ENCODE peak calls at places on chromosomes 16 and 17, in nine cellular contexts. P is ELR; R is stimulated activated CD4-positive, alpha-beta T cell treated with anti-CD3 and anti-CD28 coated beads, Interleukin-4, amount 100 ng/mL, for 48 hours; Y is amygdala; D is NCI-H1092 treated with DMSO at 0.1 percent for 48 hours; O is foreskin fibroblast; A is endodermal cell; S is GM12878; F is activated CD4-positive, alpha-beta T cell treated with anti-CD3 and anti-CD28 coated beads, Interleukin-2, amount 50 U/mL, for 1 hour. X is an unnamed sample.

GRCh38 chr16:71762186-71762585 is 37.7 kb upstream of the PHLPP2 start:
- DNase-seq in P (peak; percentile 66), R (no peak), Y (no peak), D (no peak), O (peak; percentile 41), A (no peak), S (no peak), F (no peak), X (no peak)

GRCh38 chr16:78939600-78939999 is 660.9 kb downstream of the MAF start:
- DNase-seq in P (no peak), R (no peak), Y (no peak), D (no peak), O (no peak), A (no peak), S (no peak), F (no peak), X (no peak)

GRCh38 chr17:48954300-48954755 is 9.7 kb upstream of the SNF8 start:
- DNase-seq in P (peak; percentile 79), R (no peak), Y (no peak), D (no peak), O (peak; percentile 84), A (peak; percentile 92), S (no peak), F (no peak), X (no peak)

GRCh38 chr17:6070895-6071511 is 824 bp downstream of the WSCD1 start:
- DNase-seq in P (no peak), R (no peak), Y (no peak), D (peak; percentile 18), O (peak; percentile 70), A (peak; percentile 78), S (no peak), F (no peak), X (no peak)

GRCh38 chr17:948284-948852 is 31.2 kb downstream of the NXN start:
- DNase-seq in P (peak; percentile 40), R (no peak), Y (no peak), D (no peak), O (peak; percentile 77), A (peak; percentile 89), S (no peak), F (no peak), X (no peak)

GRCh38 chr17:46184696-46185095 is 8.5 kb downstream of the KANSL1 start:
- DNase-seq in P (no peak), R (no peak), Y (no peak), D (no peak), O (no peak), A (no peak), S (no peak), F (no peak), X (no peak)

GRCh38 chr17:61570118-61570517 is 20.9 kb downstream of the NACA2 start:
- DNase-seq in P (peak; percentile 53), R (no peak), Y (no peak), D (no peak), O (no peak), A (no peak), S (no peak), F (no peak), X (no peak)

GRCh38 chr17:1203111-1203966 is 23.6 kb upstream of the ABR start:
- DNase-seq in P (peak; percentile 84), R (peak; percentile 53), Y (no peak), D (peak; percentile 25), O (peak; percentile 69), A (peak; percentile 97), S (no peak), F (peak; percentile 51), X (peak; percentile 93)

GRCh38 chr16:29742683-29743275 is 3.0 kb downstream of the C16orf54 start:
- DNase-seq in P (no peak), R (no peak), Y (no peak), D (no peak), O (no peak), A (no peak), S (no peak), F (no peak), X (no peak)

GRCh38 chr17:2025622-2026309 is 632 bp upstream of the RTN4RL1 start:
- DNase-seq in P (peak; percentile 83), R (no peak), Y (peak; percentile 27), D (peak; percentile 68), O (peak; percentile 89), A (peak; percentile 92), S (no peak), F (no peak), X (peak; percentile 91)

GRCh38 chr16:75317101-75317522 is 65.7 kb upstream of the BCAR1 start:
- DNase-seq in P (no peak), R (no peak), Y (no peak), D (no peak), O (peak; percentile 26), A (no peak), S (no peak), F (no peak), X (no peak)

GRCh38 chr17:57284984-57285646 is 28.8 kb downstream of the MSI2 start:
- DNase-seq in P (no peak), R (no peak), Y (no peak), D (no peak), O (no peak), A (peak; percentile 67), S (peak; percentile 50), F (peak; percentile 35), X (no peak)

GRCh38 chr16:4606354-4606753 is 8.3 kb downstream of the UBALD1 start:
- DNase-seq in P (no peak), R (no peak), Y (no peak), D (no peak), O (no peak), A (no peak), S (no peak), F (no peak), X (no peak)

GRCh38 chr16:30963925-30964511 is 6.5 kb downstream of the SETD1A start:
- DNase-seq in P (no peak), R (no peak), Y (no peak), D (no peak), O (no peak), A (no peak), S (no peak), F (no peak), X (no peak)

GRCh38 chr17:39701784-39702422 is 2.0 kb downstream of the ERBB2 start:
- DNase-seq in P (no peak), R (no peak), Y (no peak), D (no peak), O (no peak), A (no peak), S (no peak), F (no peak), X (no peak)

GRCh38 chr16:82481455-82481854 is 145.3 kb upstream of the CDH13 start:
- DNase-seq in P (peak; percentile 10), R (no peak), Y (no peak), D (no peak), O (no peak), A (peak; percentile 3), S (no peak), F (no peak), X (no peak)

GRCh38 chr17:4852504-4853075 is 19.4 kb downstream of the MINK1 start:
- DNase-seq in P (peak; percentile 37), R (no peak), Y (no peak), D (no peak), O (peak; percentile 39), A (no peak), S (no peak), F (no peak), X (no peak)

GRCh38 chr17:78653382-78653781 is 76.2 kb upstream of the DNAH17 start:
- DNase-seq in P (peak; percentile 55), R (no peak), Y (no peak), D (no peak), O (peak; percentile 58), A (peak; percentile 34), S (no peak), F (no peak), X (peak; percentile 58)

X was measured in posterior vena cava.